ENCODE peak calls at places on chromosome 12, in five cellular contexts. G, R, C, K and U are unnamed samples.

GRCh38 chr12:91890742-91891141 is 254.9 kb downstream of the BTG1 start:
- DNase-seq in G (no peak), R (no peak), C (no peak), K (peak; percentile 58), U (no peak)

GRCh38 chr12:12714276-12715001 is 2.7 kb upstream of the CDKN1B start:
- DNase-seq in G (peak; percentile 53), R (peak; percentile 20), C (peak; percentile 69), K (no peak), U (no peak)

GRCh38 chr12:94146166-94146565 is 2.2 kb upstream of the PLXNC1 start:
- DNase-seq in G (no peak), R (no peak), C (no peak), K (no peak), U (no peak)

GRCh38 chr12:11836282-11836963 is 186.9 kb downstream of the ETV6 start:
- DNase-seq in G (no peak), R (no peak), C (peak; percentile 75), K (no peak), U (no peak)

GRCh38 chr12:106994579-106995220 is 7.8 kb upstream of the MTERF2 start:
- DNase-seq in G (no peak), R (no peak), C (no peak), K (no peak), U (peak; percentile 52)

GRCh38 chr12:128804762-128805161 is 19.0 kb downstream of the SLC15A4 start:
- DNase-seq in G (no peak), R (no peak), C (no peak), K (no peak), U (no peak)

GRCh38 chr12:39123580-39123979 is 218.2 kb upstream of the CPNE8 start:
- DNase-seq in G (no peak), R (no peak), C (no peak), K (peak; percentile 35), U (no peak)

GRCh38 chr12:92142251-92142896 is 3.3 kb downstream of the BTG1 start:
- DNase-seq in G (no peak), R (no peak), C (no peak), K (no peak), U (no peak)

GRCh38 chr12:4143909-4144308 is 129.7 kb upstream of the CCND2 start:
- DNase-seq in G (no peak), R (no peak), C (no peak), K (peak; percentile 43), U (no peak)

GRCh38 chr12:55720071-55720564 is at the start of gene RDH5:
- DNase-seq in G (no peak), R (no peak), C (no peak), K (peak; percentile 54), U (peak; percentile 83)

GRCh38 chr12:5715076-5715475 is 230.0 kb downstream of the ANO2 start:
- DNase-seq in G (no peak), R (no peak), C (no peak), K (no peak), U (no peak)

GRCh38 chr12:79522657-79523386 is 167.9 kb downstream of the PAWR start:
- DNase-seq in G (no peak), R (no peak), C (no peak), K (no peak), U (no peak)

GRCh38 chr12:25323774-25324086 is 73.0 kb upstream of the KRAS start:
- DNase-seq in G (no peak), R (no peak), C (no peak), K (no peak), U (no peak)

GRCh38 chr12:67539946-67540345 is 108.6 kb upstream of the DYRK2 start:
- DNase-seq in G (no peak), R (no peak), C (no peak), K (peak; percentile 58), U (no peak)

GRCh38 chr12:124369055-124369900 is 74.4 kb downstream of the RFLNA start:
- DNase-seq in G (no peak), R (no peak), C (peak; percentile 94), K (no peak), U (no peak)

GRCh38 chr12:22018860-22019259 is 27.2 kb upstream of the CMAS start:
- DNase-seq in G (no peak), R (no peak), C (no peak), K (no peak), U (peak; percentile 20)

GRCh38 chr12:1933342-1933992 is 15.0 kb upstream of the CACNA2D4 start:
- DNase-seq in G (peak; percentile 39), R (no peak), C (peak; percentile 44), K (no peak), U (no peak)

GRCh38 chr12:117417004-117417403 is 55.6 kb upstream of the NOS1 start:
- DNase-seq in G (no peak), R (no peak), C (no peak), K (no peak), U (no peak)

GRCh38 chr12:123741937-123742572 is 20.0 kb upstream of the DNAH10 start:
- DNase-seq in G (no peak), R (no peak), C (no peak), K (no peak), U (no peak)

GRCh38 chr12:517538-517937 is 57.8 kb downstream of the B4GALNT3 start:
- DNase-seq in G (no peak), R (no peak), C (no peak), K (no peak), U (no peak)

GRCh38 chr12:115155665-115156645 is 472.0 kb upstream of the TBX3 start:
- DNase-seq in G (no peak), R (no peak), C (no peak), K (peak; percentile 100), U (peak; percentile 69)

GRCh38 chr12:23895792-23896218 is 53.7 kb downstream of the SOX5 start:
- DNase-seq in G (peak; percentile 93), R (no peak), C (no peak), K (no peak), U (no peak)

GRCh38 chr12:94872007-94872653 is 131.4 kb downstream of the NDUFA12 start:
- DNase-seq in G (no peak), R (no peak), C (no peak), K (peak; percentile 29), U (no peak)

GRCh38 chr12:14691560-14691959 is 4.8 kb downstream of the GUCY2C start:
- DNase-seq in G (no peak), R (peak; percentile 16), C (no peak), K (no peak), U (no peak)

GRCh38 chr12:105906545-105906944 is 232.2 kb downstream of the NUAK1 start:
- DNase-seq in G (no peak), R (no peak), C (no peak), K (no peak), U (no peak)

GRCh38 chr12:28331130-28331529 is 140.9 kb downstream of the CCDC91 start:
- DNase-seq in G (no peak), R (no peak), C (no peak), K (no peak), U (peak; percentile 52)

GRCh38 chr12:48183091-48183875 is at the start of gene CCDC184:
- DNase-seq in G (peak; percentile 94), R (peak; percentile 80), C (peak; percentile 76), K (peak; percentile 71), U (peak; percentile 82)

GRCh38 chr12:13798162-13798561 is 183.2 kb downstream of the GRIN2B start:
- DNase-seq in G (no peak), R (no peak), C (no peak), K (no peak), U (no peak)

GRCh38 chr12:111764120-111764821 is 2.5 kb upstream of the ALDH2 start:
- DNase-seq in G (no peak), R (no peak), C (no peak), K (no peak), U (no peak)

GRCh38 chr12:111769599-111769998 is 2.9 kb downstream of the ALDH2 start:
- DNase-seq in G (no peak), R (no peak), C (no peak), K (no peak), U (no peak)

GRCh38 chr12:111766608-111767361 is at the start of gene ALDH2:
- DNase-seq in G (peak; percentile 94), R (peak; percentile 90), C (peak; percentile 92), K (no peak), U (peak; percentile 92)

GRCh38 chr12:111767362-111768158 is 827 bp downstream of the ALDH2 start:
- DNase-seq in G (peak; percentile 61), R (peak; percentile 37), C (no peak), K (no peak), U (peak; percentile 35)

GRCh38 chr12:111768159-111768895 is 1.6 kb downstream of the ALDH2 start:
- DNase-seq in G (no peak), R (no peak), C (no peak), K (no peak), U (no peak)
- H3K4me1 ChIP-seq in G (peaks cover 13% of the 10 kb centered on the region), R (peaks cover 3% of the 10 kb centered on the region), C (peaks cover 66% of the 10 kb centered on the region), K (peaks cover 2% of the 10 kb centered on the region), U (peaks cover 6% of the 10 kb centered on the region)

GRCh38 chr12:53232641-53233538 is 881 bp upstream of the RARG start:
- DNase-seq in G (peak; percentile 60), R (peak; percentile 59), C (peak; percentile 75), K (peak; percentile 78), U (peak; percentile 66)
- H3K4me3 ChIP-seq in G (peak overlapping the region; percentile 64), R (peak overlapping the region; percentile 64), C (peak overlapping the region; percentile 76), K (peak overlapping the region; percentile 39), U (peak overlapping the region; percentile 37)

GRCh38 chr12:57126561-57126960 is 1.7 kb upstream of the LRP1 start:
- DNase-seq in G (no peak), R (no peak), C (no peak), K (no peak), U (no peak)
- H3K4me1 ChIP-seq in G (peaks cover 19% of the 10 kb centered on the region), R (peaks cover 5% of the 10 kb centered on the region), C (peaks cover 8% of the 10 kb centered on the region), K (peaks cover 9% of the 10 kb centered on the region), U (peaks cover 15% of the 10 kb centered on the region)

GRCh38 chr12:16346931-16347330 is 514 bp upstream of the MGST1 start:
- DNase-seq in G (no peak), R (no peak), C (no peak), K (no peak), U (no peak)
- H3K4me3 ChIP-seq in G (peak overlapping the region; percentile 77), R (no peak overlapping the region), C (peak overlapping the region; percentile 61), K (peak overlapping the region; percentile 72), U (peak overlapping the region; percentile 44)

GRCh38 chr12:51156366-51156765 is 16.6 kb downstream of the TFCP2 start:
- DNase-seq in G (no peak), R (no peak), C (no peak), K (peak; percentile 5), U (no peak)
- H3K4me1 ChIP-seq in G (no peaks in the 10 kb centered on the region), R (no peaks in the 10 kb centered on the region), C (no peaks in the 10 kb centered on the region), K (no peaks in the 10 kb centered on the region), U (no peaks in the 10 kb centered on the region)

GRCh38 chr12:65891219-65891618 is 66.9 kb downstream of the HMGA2 start:
- DNase-seq in G (no peak), R (no peak), C (no peak), K (no peak), U (no peak)
- H3K4me3 ChIP-seq in G (no peak overlapping the region), R (no peak overlapping the region), C (no peak overlapping the region), K (no peak overlapping the region), U (no peak overlapping the region)

GRCh38 chr12:26937863-26938659 is at the start of the genes FGFR1OP2 and INTS13:
- DNase-seq in G (peak; percentile 99), R (peak; percentile 99), C (peak; percentile 99), K (peak; percentile 98), U (peak; percentile 100)
- H3K4me1 ChIP-seq in G (peaks cover 27% of the 10 kb centered on the region), R (no peaks in the 10 kb centered on the region), C (peaks cover 44% of the 10 kb centered on the region), K (peaks cover 12% of the 10 kb centered on the region), U (peaks cover 21% of the 10 kb centered on the region)

GRCh38 chr12:51589557-51590176 is 1.4 kb upstream of the SCN8A start:
- DNase-seq in G (no peak), R (no peak), C (no peak), K (no peak), U (no peak)
- H3K4me3 ChIP-seq in G (no peak overlapping the region), R (no peak overlapping the region), C (no peak overlapping the region), K (no peak overlapping the region), U (no peak overlapping the region)